ENCODE peak calls at places on chromosomes 4 and X, in four cellular contexts. Y, F, X and Q are unnamed samples.

GRCh38 chr4:2937146-2937857 is 25.9 kb downstream of the NOP14 start:
- DNase-seq in Y (no peak), F (peak), X (peak), Q (no peak)

GRCh38 chr4:3071811-3072210 is 2.5 kb downstream of the HTT-AS start:
- DNase-seq in Y (no peak), F (no peak), X (no peak), Q (no peak)

GRCh38 chr4:16024009-16024408 is 59.8 kb downstream of the PROM1 start:
- DNase-seq in Y (no peak), F (no peak), X (no peak), Q (no peak)

GRCh38 chr4:65917486-65917885 is 247.2 kb upstream of the EPHA5 start:
- DNase-seq in Y (no peak), F (no peak), X (no peak), Q (no peak)

GRCh38 chr4:83153312-83153915 is 38.9 kb upstream of the PLAC8 start:
- DNase-seq in Y (no peak), F (no peak), X (no peak), Q (no peak)

GRCh38 chrX:78455901-78456300 is 128.5 kb upstream of the CYSLTR1 start:
- DNase-seq in Y (no peak), F (no peak), X (no peak), Q (no peak)

GRCh38 chr4:155392486-155393184 is 15.9 kb upstream of the MAP9 start:
- DNase-seq in Y (no peak), F (peak), X (no peak), Q (no peak)

GRCh38 chr4:166400270-166400894 is 527.3 kb downstream of the TLL1 start:
- DNase-seq in Y (no peak), F (no peak), X (no peak), Q (no peak)

GRCh38 chr4:168618577-168619265 is 121.9 kb downstream of the PALLD start:
- DNase-seq in Y (no peak), F (no peak), X (no peak), Q (no peak)

GRCh38 chrX:11381464-11381863 is 88.3 kb downstream of the AMELX start:
- DNase-seq in Y (peak), F (peak), X (peak), Q (peak)

GRCh38 chr4:14528921-14529320 is 473.4 kb upstream of the CPEB2 start:
- DNase-seq in Y (no peak), F (no peak), X (no peak), Q (no peak)

GRCh38 chrX:153450949-153451277 is 5.1 kb upstream of the TREX2 start:
- DNase-seq in Y (no peak), F (no peak), X (no peak), Q (no peak)

GRCh38 chr4:73308286-73308685 is 49.7 kb upstream of the ANKRD17 start:
- DNase-seq in Y (no peak), F (peak), X (no peak), Q (no peak)
- TF ChIP-seq TARDBP in Y (no peak), F (no peak), X (no peak), Q (no peak)

DNA sequence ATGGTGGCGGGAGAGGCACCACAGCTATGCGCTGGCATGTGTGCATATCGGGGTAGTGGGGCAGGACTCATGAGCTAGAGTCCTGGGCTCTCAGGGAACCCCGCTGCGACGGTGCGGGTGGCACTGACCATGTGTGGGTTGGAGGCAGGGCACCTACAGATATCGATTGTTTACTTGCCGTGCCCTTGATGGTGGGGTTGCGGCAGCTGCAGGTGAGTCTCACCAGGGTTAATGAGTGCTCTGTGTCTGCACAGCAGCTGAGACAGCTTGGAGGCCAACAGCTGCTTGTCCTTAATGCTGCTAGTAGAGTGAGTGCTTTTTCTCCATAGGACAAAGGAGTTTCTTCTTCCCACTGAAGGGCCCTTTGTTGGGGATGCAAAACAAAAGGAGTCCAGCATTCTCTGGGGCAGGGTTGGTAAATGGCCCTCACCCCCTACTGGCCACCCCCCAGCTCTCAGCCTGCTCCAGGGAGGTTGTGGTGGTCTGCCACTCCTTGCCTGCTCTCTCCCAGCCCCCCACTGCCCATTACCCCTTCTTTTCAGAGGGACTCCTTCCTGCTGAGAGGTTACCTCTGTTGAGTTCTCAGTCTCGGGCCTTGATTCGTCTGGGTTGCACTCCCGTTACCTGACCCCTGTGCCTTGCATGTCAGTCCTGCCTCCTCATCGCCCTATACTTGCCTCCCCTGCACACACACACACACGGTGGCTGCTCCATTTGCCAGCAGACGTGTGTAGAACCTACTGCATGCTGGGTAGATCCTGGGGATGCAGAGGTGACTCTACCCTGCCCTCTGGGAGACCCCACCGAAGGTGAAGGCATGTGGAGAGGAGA is 52.8 kb downstream of the TBC1D14 start:
- DNase-seq in Y (no peak), F (no peak), X (no peak), Q (no peak)
- TF ChIP-seq BHLHE40 in Y (no peak), F (no peak), X (no peak), Q (no peak)

GRCh38 chrX:100926453-100926852 is 2.3 kb downstream of the XKRX start:
- DNase-seq in Y (no peak), F (no peak), X (no peak), Q (no peak)
- TF ChIP-seq TARDBP in Y (no peak), F (no peak), X (no peak), Q (no peak)

GRCh38 chr4:109238746-109239145 is 63.7 kb downstream of the COL25A1 start:
- DNase-seq in Y (no peak), F (no peak), X (no peak), Q (no peak)

GRCh38 chr4:109248322-109248895 is 54.0 kb downstream of the COL25A1 start:
- DNase-seq in Y (no peak), F (no peak), X (no peak), Q (no peak)

DNA sequence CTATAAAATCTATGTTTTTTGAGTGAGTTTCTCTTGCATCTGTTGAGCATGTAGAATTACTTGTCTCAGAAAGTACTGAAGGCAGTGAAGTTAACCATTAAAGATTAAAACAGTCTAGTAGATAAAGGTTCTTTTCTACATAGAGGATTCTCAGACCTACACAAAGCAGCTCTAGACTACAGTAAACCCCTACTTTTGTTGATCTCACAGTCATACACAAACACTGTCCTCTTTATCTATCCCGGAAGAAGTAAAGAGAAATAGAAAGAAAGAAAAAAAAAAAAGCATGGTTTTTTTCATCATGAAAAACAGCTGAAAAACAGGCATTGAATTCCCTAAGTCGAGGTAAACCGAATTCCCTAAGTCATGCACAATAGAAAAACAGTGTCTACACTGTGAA is 58.6 kb downstream of the COL25A1 start:
- DNase-seq in Y (no peak), F (no peak), X (no peak), Q (no peak)
- TF ChIP-seq BHLHE40 in Y (no peak), F (no peak), X (no peak), Q (no peak)

GRCh38 chr4:188992706-188993105 is 853.5 kb downstream of the TRIML1 start:
- DNase-seq in Y (no peak), F (no peak), X (no peak), Q (no peak)
- TF ChIP-seq TARDBP in Y (no peak), F (no peak), X (no peak), Q (no peak)